ENCODE peak calls at places on chromosomes 11 and 22, in ten cellular contexts. Z, T, K, G, I, W, L, S, C and B are unnamed samples.

GRCh38 chr11:36008576-36008975 is 64.7 kb downstream of the LDLRAD3 start:
- DNase-seq in K (no peak), S (peak; percentile 47), T (no peak), W (no peak), Z (no peak), L (no peak), C (peak; percentile 54), G (no peak), I (no peak), B (no peak)

GRCh38 chr11:73321342-73322110 is 13.4 kb downstream of the ARHGEF17 start:
- DNase-seq in S (peak; percentile 70), W (no peak), L (no peak), K (no peak), Z (no peak), T (peak; percentile 82), I (peak; percentile 66), C (peak; percentile 84), G (peak; percentile 67), B (no peak)

GRCh38 chr22:50284479-50284878 is 14.3 kb upstream of the MAPK11 start:
- DNase-seq in K (no peak), Z (no peak), G (no peak), C (no peak), W (no peak), L (no peak), S (no peak), T (no peak), I (no peak), B (no peak)

GRCh38 chr11:28529540-28530410 is 421.6 kb downstream of the METTL15 start:
- DNase-seq in L (no peak), Z (peak; percentile 40), C (peak; percentile 91), I (peak; percentile 50), T (no peak), K (peak; percentile 20), G (no peak), W (no peak), S (peak; percentile 85), B (no peak)

GRCh38 chr11:61020706-61021235 is 49.3 kb downstream of the CD6 start:
- DNase-seq in L (no peak), S (no peak), G (no peak), C (no peak), I (no peak), K (no peak), W (no peak), Z (no peak), T (no peak), B (no peak)

GRCh38 chr11:86990520-86990919 is 35.3 kb upstream of the FZD4 start:
- DNase-seq in Z (peak; percentile 22), G (no peak), K (peak; percentile 40), S (peak; percentile 70), I (no peak), T (no peak), C (peak; percentile 95), W (no peak), L (no peak), B (no peak)

GRCh38 chr22:37911697-37912096 is 5.6 kb downstream of the MICALL1 start:
- DNase-seq in K (no peak), I (no peak), W (no peak), C (no peak), S (no peak), T (no peak), L (no peak), Z (no peak), G (no peak), B (no peak)

GRCh38 chr11:119144825-119145476 is 3.9 kb upstream of the ABCG4 start:
- DNase-seq in W (no peak), T (peak; percentile 44), L (peak; percentile 76), Z (peak; percentile 81), G (peak; percentile 58), C (peak; percentile 84), S (peak; percentile 75), K (peak; percentile 88), I (peak; percentile 83), B (peak; percentile 62)

GRCh38 chr11:78274739-78275138 is 86.0 kb downstream of the USP35 start:
- DNase-seq in C (no peak), Z (no peak), K (no peak), G (no peak), I (no peak), S (no peak), L (no peak), T (no peak), W (no peak), B (no peak)
- TF ChIP-seq CTCF in C (no peak), Z (no peak), K (no peak), G (no peak), I (no peak), S (no peak), L (no peak), T (no peak), W (no peak), B (no peak)

GRCh38 chr11:94924074-94925031 is 49.0 kb downstream of the CWC15 start:
- DNase-seq in S (no peak), T (no peak), C (no peak), L (no peak), Z (no peak), K (no peak), W (peak; percentile 9), G (no peak), I (no peak), B (no peak)

GRCh38 chr11:94925422-94926270 is 47.7 kb downstream of the CWC15 start:
- DNase-seq in L (no peak), C (peak; percentile 39), Z (no peak), G (no peak), T (no peak), K (no peak), I (no peak), S (no peak), W (no peak), B (no peak)

GRCh38 chr11:94926271-94926625 is 47.1 kb downstream of the CWC15 start:
- DNase-seq in K (no peak), L (no peak), C (no peak), S (no peak), G (no peak), W (no peak), I (no peak), Z (no peak), T (no peak), B (no peak)

GRCh38 chr11:94928146-94928995 is 45.0 kb downstream of the CWC15 start:
- DNase-seq in W (no peak), I (no peak), L (no peak), Z (no peak), K (no peak), S (no peak), T (no peak), G (no peak), C (no peak), B (no peak)

DNA sequence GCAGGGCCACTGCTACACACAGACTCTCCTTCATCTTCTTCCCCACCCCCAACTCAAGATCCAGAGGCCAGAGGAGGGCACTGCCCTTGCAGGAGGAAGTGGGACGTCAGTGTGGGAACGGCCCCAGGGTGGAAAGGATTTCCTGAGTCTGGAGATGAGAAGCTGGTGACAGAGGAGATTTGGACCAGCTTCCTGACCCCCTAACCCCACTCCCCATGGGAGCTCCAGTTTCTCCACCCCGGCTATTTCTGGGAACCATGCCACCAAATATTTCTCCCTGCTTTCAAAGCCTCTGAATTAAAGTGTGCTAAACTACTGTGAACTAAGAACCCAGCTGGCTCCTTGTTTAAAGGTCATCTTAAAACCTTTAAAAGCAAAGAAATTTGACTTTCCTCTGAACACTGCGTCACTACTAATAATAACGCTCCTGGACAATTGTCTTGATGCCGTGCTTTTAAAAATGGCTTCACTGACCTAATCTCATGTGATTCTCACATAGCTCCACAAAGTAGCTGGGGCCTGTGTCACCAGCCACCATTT is 46.6 kb downstream of the CWC15 start:
- DNase-seq in C (peak; percentile 98), Z (peak; percentile 5), W (no peak), S (peak; percentile 98), T (peak; percentile 84), G (peak; percentile 66), L (peak; percentile 43), K (no peak), I (peak; percentile 33), B (peak; percentile 47)
- TF ChIP-seq CTCF in C (no peak), Z (no peak), W (no peak), S (no peak), T (no peak), G (no peak), L (no peak), K (no peak), I (no peak), B (no peak)

DNA sequence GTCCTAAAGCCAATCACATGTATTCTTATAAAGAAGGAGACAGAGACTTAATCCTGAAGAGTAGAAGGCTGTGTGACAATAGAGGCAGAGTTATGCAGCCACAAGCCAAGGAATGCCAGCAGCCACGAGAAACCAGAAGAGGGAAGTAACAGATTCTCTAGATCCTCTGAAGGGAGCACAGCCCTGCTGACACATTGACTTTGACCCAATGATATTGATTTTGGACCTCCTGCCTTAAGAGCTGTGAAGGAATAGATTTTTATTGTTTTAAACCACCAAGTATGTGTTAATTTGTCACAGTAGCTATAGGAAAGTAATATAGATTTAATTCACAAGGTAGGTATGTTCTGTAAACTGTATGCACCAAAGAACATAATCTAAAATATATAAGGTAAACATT is 103.6 kb downstream of the TTC17 start:
- DNase-seq in T (no peak), Z (no peak), G (no peak), S (no peak), L (no peak), C (no peak), W (no peak), K (no peak), I (no peak), B (no peak)
- TF ChIP-seq CTCF in T (no peak), Z (no peak), G (no peak), S (no peak), L (no peak), C (no peak), W (no peak), K (no peak), I (no peak), B (no peak)

GRCh38 chr22:35156945-35157344 is 91.0 kb downstream of the ISX start:
- DNase-seq in G (no peak), T (no peak), L (no peak), Z (no peak), C (no peak), K (no peak), I (no peak), W (no peak), S (no peak), B (no peak)

GRCh38 chr22:35155403-35156025 is 89.6 kb downstream of the ISX start:
- DNase-seq in W (no peak), K (no peak), I (peak; percentile 30), G (no peak), T (no peak), Z (no peak), L (no peak), S (no peak), C (no peak), B (no peak)

GRCh38 chr22:35150163-35151107 is 84.5 kb downstream of the ISX start:
- DNase-seq in G (peak; percentile 54), I (peak; percentile 71), C (peak; percentile 50), Z (peak; percentile 37), L (peak; percentile 73), W (peak; percentile 46), T (peak; percentile 58), K (peak; percentile 5), S (peak; percentile 51), B (peak; percentile 87)

GRCh38 chr22:35152316-35152715 is 86.4 kb downstream of the ISX start:
- DNase-seq in Z (no peak), S (no peak), T (no peak), C (no peak), K (no peak), G (no peak), L (no peak), I (no peak), W (no peak), B (no peak)

DNA sequence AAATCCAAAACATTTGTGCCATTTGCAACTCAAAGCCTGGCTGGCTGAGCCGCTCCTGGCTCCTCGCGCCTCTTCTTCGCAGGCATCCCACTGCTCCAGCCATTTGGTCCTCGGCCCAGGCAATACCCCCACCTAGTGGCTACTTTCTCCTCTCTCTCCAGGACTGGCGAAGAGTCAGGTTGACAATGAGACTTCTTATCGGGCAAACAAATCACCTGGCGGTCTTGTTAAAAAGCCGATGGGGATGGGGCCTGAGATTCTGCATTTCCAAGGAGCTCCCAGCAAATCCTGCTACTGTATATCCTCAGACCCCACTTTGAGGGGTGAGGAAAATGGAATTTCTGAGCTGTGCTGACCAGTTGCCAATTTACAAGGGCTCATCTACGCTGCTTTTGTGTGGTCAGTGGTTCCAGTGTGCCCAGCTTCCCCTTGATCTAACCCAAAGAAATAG is 89.0 kb downstream of the ISX start:
- DNase-seq in I (peak; percentile 55), L (peak; percentile 53), T (peak; percentile 31), C (peak; percentile 70), S (peak; percentile 53), K (peak; percentile 39), Z (peak; percentile 64), G (peak; percentile 50), W (no peak), B (peak; percentile 60)
- TF ChIP-seq CTCF in I (peak; percentile 72), L (peak; percentile 58), T (peak; percentile 67), C (peak; percentile 90), S (peak; percentile 88), K (peak; percentile 76), Z (peak; percentile 47), G (peak; percentile 76), W (peak; percentile 30), B (peak; percentile 82)